ENCODE peak calls at places on chromosomes 12 and 14, in nine cellular contexts. One of them, this sample, is unnamed.

GRCh38 chr12:31897791-31898503 is 61.3 kb upstream of the RESF1 start:
- DNase-seq in psoas muscle: peak
- DNase-seq in RPMI7951: peak
- DNase-seq in activated T-helper 1 cell treated with anti-CD3 and anti-CD28 coated beads, Interleukin-2, amount 50 U/mL, for 16 hours: no peak
- DNase-seq in brain pericyte: no peak
- DNase-seq in keratinocyte: no peak
- DNase-seq in WTC11: peak
- DNase-seq in AG09309: no peak
- DNase-seq in mucosa of descending colon: no peak
- DNase-seq in this sample: no peak

GRCh38 chr12:100184549-100184948 is 16.1 kb upstream of the ACTR6 start:
- DNase-seq in mucosa of descending colon: no peak
- DNase-seq in AG09309: no peak
- DNase-seq in activated T-helper 1 cell treated with anti-CD3 and anti-CD28 coated beads, Interleukin-2, amount 50 U/mL, for 16 hours: no peak
- DNase-seq in WTC11: no peak
- DNase-seq in keratinocyte: no peak
- DNase-seq in psoas muscle: no peak
- DNase-seq in brain pericyte: no peak
- DNase-seq in RPMI7951: no peak
- DNase-seq in this sample: no peak

GRCh38 chr12:87332987-87333761 is 696.0 kb downstream of the C12orf50 start:
- DNase-seq in psoas muscle: no peak
- DNase-seq in AG09309: no peak
- DNase-seq in keratinocyte: no peak
- DNase-seq in RPMI7951: peak
- DNase-seq in activated T-helper 1 cell treated with anti-CD3 and anti-CD28 coated beads, Interleukin-2, amount 50 U/mL, for 16 hours: no peak
- DNase-seq in mucosa of descending colon: no peak
- DNase-seq in WTC11: no peak
- DNase-seq in brain pericyte: no peak
- DNase-seq in this sample: no peak

GRCh38 chr12:1845010-1845409 is 24.6 kb downstream of the LRTM2 start:
- DNase-seq in keratinocyte: no peak
- DNase-seq in AG09309: no peak
- DNase-seq in brain pericyte: no peak
- DNase-seq in WTC11: no peak
- DNase-seq in RPMI7951: no peak
- DNase-seq in psoas muscle: no peak
- DNase-seq in mucosa of descending colon: no peak
- DNase-seq in activated T-helper 1 cell treated with anti-CD3 and anti-CD28 coated beads, Interleukin-2, amount 50 U/mL, for 16 hours: no peak
- DNase-seq in this sample: no peak

GRCh38 chr12:62123721-62124203 is 136.4 kb upstream of the USP15 start:
- DNase-seq in brain pericyte: peak
- DNase-seq in AG09309: peak
- DNase-seq in activated T-helper 1 cell treated with anti-CD3 and anti-CD28 coated beads, Interleukin-2, amount 50 U/mL, for 16 hours: no peak
- DNase-seq in keratinocyte: no peak
- DNase-seq in WTC11: peak
- DNase-seq in mucosa of descending colon: no peak
- DNase-seq in RPMI7951: peak
- DNase-seq in psoas muscle: no peak
- DNase-seq in this sample: no peak

GRCh38 chr14:26531894-26532293 is 65.9 kb downstream of the NOVA1 start:
- DNase-seq in WTC11: no peak
- DNase-seq in AG09309: no peak
- DNase-seq in RPMI7951: peak
- DNase-seq in keratinocyte: no peak
- DNase-seq in brain pericyte: no peak
- DNase-seq in activated T-helper 1 cell treated with anti-CD3 and anti-CD28 coated beads, Interleukin-2, amount 50 U/mL, for 16 hours: no peak
- DNase-seq in psoas muscle: no peak
- DNase-seq in mucosa of descending colon: no peak
- DNase-seq in this sample: peak

GRCh38 chr12:91361864-91362263 is 179.2 kb upstream of the DCN start:
- DNase-seq in AG09309: no peak
- DNase-seq in keratinocyte: no peak
- DNase-seq in WTC11: no peak
- DNase-seq in RPMI7951: peak
- DNase-seq in activated T-helper 1 cell treated with anti-CD3 and anti-CD28 coated beads, Interleukin-2, amount 50 U/mL, for 16 hours: no peak
- DNase-seq in psoas muscle: no peak
- DNase-seq in brain pericyte: no peak
- DNase-seq in mucosa of descending colon: no peak
- DNase-seq in this sample: no peak

GRCh38 chr14:52789118-52789517 is 2.3 kb downstream of the GNPNAT1 start:
- DNase-seq in WTC11: no peak
- DNase-seq in RPMI7951: no peak
- DNase-seq in activated T-helper 1 cell treated with anti-CD3 and anti-CD28 coated beads, Interleukin-2, amount 50 U/mL, for 16 hours: no peak
- DNase-seq in brain pericyte: no peak
- DNase-seq in mucosa of descending colon: no peak
- DNase-seq in AG09309: no peak
- DNase-seq in keratinocyte: no peak
- DNase-seq in psoas muscle: no peak
- DNase-seq in this sample: no peak

GRCh38 chr12:96047151-96047620 is 11.8 kb upstream of the LTA4H start:
- DNase-seq in WTC11: no peak
- DNase-seq in AG09309: no peak
- DNase-seq in activated T-helper 1 cell treated with anti-CD3 and anti-CD28 coated beads, Interleukin-2, amount 50 U/mL, for 16 hours: no peak
- DNase-seq in brain pericyte: no peak
- DNase-seq in psoas muscle: no peak
- DNase-seq in RPMI7951: no peak
- DNase-seq in keratinocyte: no peak
- DNase-seq in mucosa of descending colon: no peak
- DNase-seq in this sample: no peak

This sample was measured in epithelial cell of prostate.